ENCODE peak calls at places on chromosomes 13 and 19, in ten cellular contexts. One of them, this sample, is unnamed.

GRCh38 chr13:59111711-59112110 is 1052.0 kb downstream of the DIAPH3 start:
- DNase-seq in CD4-positive, alpha-beta memory T cell: no peak
- DNase-seq in spleen: no peak
- DNase-seq in uterus: no peak
- DNase-seq in prostate gland: no peak
- DNase-seq in naive thymus-derived CD4-positive, alpha-beta T cell: no peak
- DNase-seq in upper lobe of left lung: no peak
- DNase-seq in GM23248: peak; percentile 0
- DNase-seq in suprapubic skin: no peak
- DNase-seq in cardiac muscle cell: peak; percentile 87
- DNase-seq in this sample: no peak

GRCh38 chr19:17719730-17720486 is 628 bp downstream of the MAP1S start:
- DNase-seq in suprapubic skin: no peak
- DNase-seq in upper lobe of left lung: peak; percentile 82
- DNase-seq in uterus: no peak
- DNase-seq in prostate gland: peak; percentile 11
- DNase-seq in cardiac muscle cell: no peak
- DNase-seq in spleen: peak; percentile 85
- DNase-seq in naive thymus-derived CD4-positive, alpha-beta T cell: no peak
- DNase-seq in CD4-positive, alpha-beta memory T cell: peak; percentile 17
- DNase-seq in GM23248: peak; percentile 25
- DNase-seq in this sample: no peak

GRCh38 chr13:23467048-23467931 is 33.8 kb upstream of the SACS start:
- DNase-seq in uterus: no peak
- DNase-seq in cardiac muscle cell: no peak
- DNase-seq in prostate gland: no peak
- DNase-seq in CD4-positive, alpha-beta memory T cell: no peak
- DNase-seq in naive thymus-derived CD4-positive, alpha-beta T cell: no peak
- DNase-seq in upper lobe of left lung: no peak
- DNase-seq in suprapubic skin: no peak
- DNase-seq in GM23248: peak; percentile 55
- DNase-seq in spleen: peak; percentile 79
- DNase-seq in this sample: no peak

GRCh38 chr13:31149604-31150003 is 12.1 kb downstream of the HSPH1 start:
- DNase-seq in suprapubic skin: no peak
- DNase-seq in upper lobe of left lung: no peak
- DNase-seq in uterus: no peak
- DNase-seq in prostate gland: no peak
- DNase-seq in naive thymus-derived CD4-positive, alpha-beta T cell: no peak
- DNase-seq in spleen: no peak
- DNase-seq in cardiac muscle cell: no peak
- DNase-seq in CD4-positive, alpha-beta memory T cell: no peak
- DNase-seq in GM23248: no peak
- DNase-seq in this sample: no peak

GRCh38 chr13:76886292-76887061 is at the start of gene KCTD12:
- DNase-seq in uterus: peak; percentile 86
- DNase-seq in spleen: peak; percentile 96
- DNase-seq in CD4-positive, alpha-beta memory T cell: peak; percentile 65
- DNase-seq in suprapubic skin: peak; percentile 91
- DNase-seq in naive thymus-derived CD4-positive, alpha-beta T cell: peak; percentile 75
- DNase-seq in cardiac muscle cell: peak; percentile 94
- DNase-seq in prostate gland: peak; percentile 63
- DNase-seq in upper lobe of left lung: peak; percentile 98
- DNase-seq in GM23248: peak; percentile 92
- DNase-seq in this sample: peak; percentile 73

GRCh38 chr19:7562646-7563393 is 27.3 kb downstream of the PNPLA6 start:
- DNase-seq in GM23248: peak; percentile 10
- DNase-seq in CD4-positive, alpha-beta memory T cell: no peak
- DNase-seq in naive thymus-derived CD4-positive, alpha-beta T cell: no peak
- DNase-seq in prostate gland: no peak
- DNase-seq in cardiac muscle cell: peak; percentile 12
- DNase-seq in uterus: no peak
- DNase-seq in suprapubic skin: no peak
- DNase-seq in upper lobe of left lung: no peak
- DNase-seq in spleen: no peak
- DNase-seq in this sample: no peak

GRCh38 chr19:16899566-16900075 is 10.8 kb downstream of the F2RL3 start:
- DNase-seq in CD4-positive, alpha-beta memory T cell: no peak
- DNase-seq in prostate gland: no peak
- DNase-seq in GM23248: peak; percentile 37
- DNase-seq in suprapubic skin: peak; percentile 66
- DNase-seq in uterus: no peak
- DNase-seq in naive thymus-derived CD4-positive, alpha-beta T cell: no peak
- DNase-seq in spleen: peak; percentile 84
- DNase-seq in upper lobe of left lung: peak; percentile 85
- DNase-seq in cardiac muscle cell: peak; percentile 45
- DNase-seq in this sample: no peak

GRCh38 chr13:22726721-22727120 is 454.1 kb upstream of the SGCG start:
- DNase-seq in upper lobe of left lung: no peak
- DNase-seq in cardiac muscle cell: no peak
- DNase-seq in naive thymus-derived CD4-positive, alpha-beta T cell: no peak
- DNase-seq in prostate gland: no peak
- DNase-seq in uterus: no peak
- DNase-seq in GM23248: no peak
- DNase-seq in CD4-positive, alpha-beta memory T cell: no peak
- DNase-seq in spleen: no peak
- DNase-seq in suprapubic skin: no peak
- DNase-seq in this sample: no peak

GRCh38 chr13:110347535-110348308 is 40.6 kb downstream of the COL4A2 start:
- DNase-seq in GM23248: peak; percentile 98
- DNase-seq in suprapubic skin: no peak
- DNase-seq in naive thymus-derived CD4-positive, alpha-beta T cell: no peak
- DNase-seq in upper lobe of left lung: no peak
- DNase-seq in prostate gland: peak; percentile 65
- DNase-seq in CD4-positive, alpha-beta memory T cell: no peak
- DNase-seq in uterus: peak; percentile 53
- DNase-seq in cardiac muscle cell: peak; percentile 93
- DNase-seq in spleen: no peak
- DNase-seq in this sample: no peak

GRCh38 chr19:49793561-49793840 is 19.6 kb downstream of the FUZ start:
- DNase-seq in uterus: no peak
- DNase-seq in suprapubic skin: no peak
- DNase-seq in upper lobe of left lung: no peak
- DNase-seq in spleen: no peak
- DNase-seq in prostate gland: no peak
- DNase-seq in CD4-positive, alpha-beta memory T cell: no peak
- DNase-seq in GM23248: peak; percentile 73
- DNase-seq in cardiac muscle cell: no peak
- DNase-seq in naive thymus-derived CD4-positive, alpha-beta T cell: no peak
- DNase-seq in this sample: no peak

GRCh38 chr19:3366104-3366760 is at the start of gene NFIC:
- DNase-seq in uterus: peak; percentile 87
- DNase-seq in CD4-positive, alpha-beta memory T cell: no peak
- DNase-seq in cardiac muscle cell: peak; percentile 94
- DNase-seq in spleen: peak; percentile 87
- DNase-seq in GM23248: peak; percentile 92
- DNase-seq in prostate gland: peak; percentile 63
- DNase-seq in naive thymus-derived CD4-positive, alpha-beta T cell: no peak
- DNase-seq in suprapubic skin: peak; percentile 90
- DNase-seq in upper lobe of left lung: peak; percentile 94
- DNase-seq in this sample: peak; percentile 54

GRCh38 chr19:12794196-12794921 is 3.1 kb downstream of the JUNB start:
- DNase-seq in CD4-positive, alpha-beta memory T cell: no peak
- DNase-seq in uterus: no peak
- DNase-seq in GM23248: peak; percentile 43
- DNase-seq in cardiac muscle cell: peak; percentile 60
- DNase-seq in spleen: no peak
- DNase-seq in suprapubic skin: peak; percentile 64
- DNase-seq in prostate gland: no peak
- DNase-seq in naive thymus-derived CD4-positive, alpha-beta T cell: no peak
- DNase-seq in upper lobe of left lung: no peak
- DNase-seq in this sample: no peak

GRCh38 chr19:10219678-10220077 is 11.5 kb downstream of the S1PR2 start:
- DNase-seq in CD4-positive, alpha-beta memory T cell: peak; percentile 57
- DNase-seq in suprapubic skin: no peak
- DNase-seq in cardiac muscle cell: peak; percentile 53
- DNase-seq in prostate gland: no peak
- DNase-seq in naive thymus-derived CD4-positive, alpha-beta T cell: no peak
- DNase-seq in upper lobe of left lung: no peak
- DNase-seq in GM23248: peak; percentile 54
- DNase-seq in spleen: no peak
- DNase-seq in uterus: no peak
- DNase-seq in this sample: no peak

GRCh38 chr19:55258476-55258827 is 365 bp downstream of the PPP6R1 start:
- DNase-seq in uterus: no peak
- DNase-seq in CD4-positive, alpha-beta memory T cell: peak; percentile 32
- DNase-seq in prostate gland: no peak
- DNase-seq in spleen: no peak
- DNase-seq in naive thymus-derived CD4-positive, alpha-beta T cell: peak; percentile 33
- DNase-seq in cardiac muscle cell: no peak
- DNase-seq in upper lobe of left lung: peak; percentile 91
- DNase-seq in suprapubic skin: no peak
- DNase-seq in GM23248: peak; percentile 52
- DNase-seq in this sample: peak; percentile 69

GRCh38 chr19:55255618-55256423 is 3.0 kb downstream of the PPP6R1 start:
- DNase-seq in suprapubic skin: no peak
- DNase-seq in cardiac muscle cell: peak; percentile 5
- DNase-seq in GM23248: peak; percentile 74
- DNase-seq in upper lobe of left lung: no peak
- DNase-seq in spleen: peak; percentile 87
- DNase-seq in CD4-positive, alpha-beta memory T cell: peak; percentile 43
- DNase-seq in naive thymus-derived CD4-positive, alpha-beta T cell: no peak
- DNase-seq in uterus: no peak
- DNase-seq in prostate gland: no peak
- DNase-seq in this sample: no peak

GRCh38 chr19:55257461-55258411 is 1.1 kb downstream of the PPP6R1 start:
- DNase-seq in prostate gland: no peak
- DNase-seq in suprapubic skin: no peak
- DNase-seq in naive thymus-derived CD4-positive, alpha-beta T cell: no peak
- DNase-seq in GM23248: peak; percentile 61
- DNase-seq in CD4-positive, alpha-beta memory T cell: peak; percentile 39
- DNase-seq in spleen: peak; percentile 83
- DNase-seq in upper lobe of left lung: no peak
- DNase-seq in cardiac muscle cell: peak; percentile 17
- DNase-seq in uterus: peak; percentile 25
- DNase-seq in this sample: peak; percentile 26

GRCh38 chr19:55258828-55259539 is at the start of gene PPP6R1:
- DNase-seq in spleen: peak; percentile 99
- DNase-seq in prostate gland: peak; percentile 97
- DNase-seq in GM23248: peak; percentile 98
- DNase-seq in suprapubic skin: peak; percentile 98
- DNase-seq in naive thymus-derived CD4-positive, alpha-beta T cell: peak; percentile 94
- DNase-seq in upper lobe of left lung: peak; percentile 99
- DNase-seq in cardiac muscle cell: peak; percentile 100
- DNase-seq in CD4-positive, alpha-beta memory T cell: peak; percentile 97
- DNase-seq in uterus: peak; percentile 100
- DNase-seq in this sample: peak; percentile 94

GRCh38 chr19:55256562-55257460 is 2.0 kb downstream of the PPP6R1 start:
- DNase-seq in prostate gland: no peak
- DNase-seq in cardiac muscle cell: no peak
- DNase-seq in GM23248: peak; percentile 41
- DNase-seq in CD4-positive, alpha-beta memory T cell: peak; percentile 24
- DNase-seq in upper lobe of left lung: no peak
- DNase-seq in spleen: peak; percentile 75
- DNase-seq in uterus: no peak
- DNase-seq in suprapubic skin: no peak
- DNase-seq in naive thymus-derived CD4-positive, alpha-beta T cell: no peak
- DNase-seq in this sample: no peak
- H3K27ac ChIP-seq in prostate gland: no peak overlapping the region
- H3K27ac ChIP-seq in cardiac muscle cell: no peak overlapping the region
- H3K27ac ChIP-seq in GM23248: peak overlapping the region; percentile 78
- H3K27ac ChIP-seq in CD4-positive, alpha-beta memory T cell: peak overlapping the region; percentile 92
- H3K27ac ChIP-seq in upper lobe of left lung: no peak overlapping the region
- H3K27ac ChIP-seq in spleen: peak overlapping the region; percentile 93
- H3K27ac ChIP-seq in uterus: no peak overlapping the region
- H3K27ac ChIP-seq in suprapubic skin: no peak overlapping the region
- H3K27ac ChIP-seq in naive thymus-derived CD4-positive, alpha-beta T cell: peak overlapping the region; percentile 94
- H3K27ac ChIP-seq in this sample: peak overlapping the region; percentile 46

DNA sequence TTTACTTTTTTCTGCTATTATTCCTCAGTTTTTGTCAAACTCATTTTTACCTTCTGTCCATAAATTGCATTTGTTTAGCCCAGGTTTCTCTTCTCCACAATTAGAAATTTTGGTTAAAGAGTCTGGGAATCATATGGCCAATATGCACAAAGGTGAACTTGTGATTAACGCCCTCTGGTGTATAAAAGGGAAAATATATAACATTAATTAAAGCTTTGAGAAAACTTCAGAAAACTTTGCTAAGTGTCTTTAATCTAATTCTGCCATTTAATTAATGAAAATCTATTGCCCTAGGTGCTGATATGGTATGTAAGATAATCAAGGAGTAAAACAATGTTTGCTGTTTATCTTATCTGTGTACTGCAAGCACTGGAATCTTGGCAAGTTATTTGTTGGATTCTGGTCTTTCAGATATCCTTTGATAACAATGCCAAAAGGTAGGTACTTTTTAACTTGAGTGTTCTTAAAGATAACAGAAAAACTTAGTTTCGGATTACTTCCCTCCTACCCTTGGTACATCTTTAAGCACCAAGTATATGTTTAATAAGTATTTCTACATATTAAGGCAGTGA is 402.6 kb downstream of the SUCLA2 start:
- DNase-seq in uterus: no peak
- DNase-seq in prostate gland: no peak
- DNase-seq in cardiac muscle cell: peak; percentile 22
- DNase-seq in spleen: no peak
- DNase-seq in GM23248: peak; percentile 52
- DNase-seq in CD4-positive, alpha-beta memory T cell: no peak
- DNase-seq in suprapubic skin: no peak
- DNase-seq in naive thymus-derived CD4-positive, alpha-beta T cell: no peak
- DNase-seq in upper lobe of left lung: no peak
- DNase-seq in this sample: no peak
- H3K27ac ChIP-seq in uterus: no peak overlapping the region
- H3K27ac ChIP-seq in prostate gland: no peak overlapping the region
- H3K27ac ChIP-seq in cardiac muscle cell: no peak overlapping the region
- H3K27ac ChIP-seq in spleen: no peak overlapping the region
- H3K27ac ChIP-seq in GM23248: no peak overlapping the region
- H3K27ac ChIP-seq in CD4-positive, alpha-beta memory T cell: no peak overlapping the region
- H3K27ac ChIP-seq in suprapubic skin: no peak overlapping the region
- H3K27ac ChIP-seq in naive thymus-derived CD4-positive, alpha-beta T cell: no peak overlapping the region
- H3K27ac ChIP-seq in upper lobe of left lung: no peak overlapping the region
- H3K27ac ChIP-seq in this sample: no peak overlapping the region

GRCh38 chr13:97630725-97631124 is 196.8 kb downstream of the RAP2A start:
- DNase-seq in upper lobe of left lung: no peak
- DNase-seq in suprapubic skin: no peak
- DNase-seq in GM23248: no peak
- DNase-seq in uterus: no peak
- DNase-seq in spleen: no peak
- DNase-seq in cardiac muscle cell: peak; percentile 9
- DNase-seq in CD4-positive, alpha-beta memory T cell: no peak
- DNase-seq in prostate gland: no peak
- DNase-seq in naive thymus-derived CD4-positive, alpha-beta T cell: no peak
- DNase-seq in this sample: no peak
- H3K27ac ChIP-seq in upper lobe of left lung: no peak overlapping the region
- H3K27ac ChIP-seq in suprapubic skin: no peak overlapping the region
- H3K27ac ChIP-seq in GM23248: no peak overlapping the region
- H3K27ac ChIP-seq in uterus: no peak overlapping the region
- H3K27ac ChIP-seq in spleen: no peak overlapping the region
- H3K27ac ChIP-seq in cardiac muscle cell: no peak overlapping the region
- H3K27ac ChIP-seq in CD4-positive, alpha-beta memory T cell: no peak overlapping the region
- H3K27ac ChIP-seq in prostate gland: no peak overlapping the region
- H3K27ac ChIP-seq in naive thymus-derived CD4-positive, alpha-beta T cell: no peak overlapping the region
- H3K27ac ChIP-seq in this sample: no peak overlapping the region

DNA sequence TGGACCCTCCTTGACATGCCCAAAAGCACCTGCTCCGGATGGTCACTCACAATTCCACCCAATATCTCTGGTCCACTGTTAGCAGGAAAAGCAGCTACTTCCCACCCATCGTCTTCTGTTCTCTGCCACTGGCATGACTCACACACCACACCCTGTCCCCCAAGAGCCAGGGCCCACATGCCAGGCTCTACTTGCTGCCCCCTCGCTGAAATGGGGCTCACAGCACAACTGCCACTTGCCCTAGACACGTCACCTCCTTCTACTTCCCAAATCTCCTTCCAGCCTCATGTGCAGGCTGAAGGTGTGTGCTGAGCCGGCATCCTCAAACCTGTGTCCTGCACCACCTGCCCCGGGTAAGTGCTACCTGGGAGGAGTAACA is 65.0 kb downstream of the TBC1D4 start:
- DNase-seq in naive thymus-derived CD4-positive, alpha-beta T cell: no peak
- DNase-seq in spleen: no peak
- DNase-seq in CD4-positive, alpha-beta memory T cell: no peak
- DNase-seq in prostate gland: no peak
- DNase-seq in uterus: no peak
- DNase-seq in cardiac muscle cell: no peak
- DNase-seq in upper lobe of left lung: no peak
- DNase-seq in suprapubic skin: no peak
- DNase-seq in GM23248: peak; percentile 27
- DNase-seq in this sample: no peak
- H3K27ac ChIP-seq in naive thymus-derived CD4-positive, alpha-beta T cell: no peak overlapping the region
- H3K27ac ChIP-seq in spleen: no peak overlapping the region
- H3K27ac ChIP-seq in CD4-positive, alpha-beta memory T cell: no peak overlapping the region
- H3K27ac ChIP-seq in prostate gland: no peak overlapping the region
- H3K27ac ChIP-seq in uterus: peak overlapping the region; percentile 65
- H3K27ac ChIP-seq in cardiac muscle cell: no peak overlapping the region
- H3K27ac ChIP-seq in upper lobe of left lung: peak overlapping the region; percentile 11
- H3K27ac ChIP-seq in suprapubic skin: peak overlapping the region; percentile 49
- H3K27ac ChIP-seq in GM23248: no peak overlapping the region
- H3K27ac ChIP-seq in this sample: no peak overlapping the region